ENCODE peak calls at places on chromosomes 6 and 20, in six cellular contexts. One of them, this sample, is unnamed.

GRCh38 chr6:88538130-88538706 is 372.1 kb upstream of the CNR1 start:
- DNase-seq in MM.1S: no peak
- DNase-seq in mammary epithelial cell: no peak
- DNase-seq in left ventricle myocardium inferior: no peak
- DNase-seq in heart left ventricle: no peak
- DNase-seq in keratinocyte: no peak
- DNase-seq in this sample: no peak

GRCh38 chr6:106426258-106426657 is 65.7 kb downstream of the CRYBG1 start:
- DNase-seq in MM.1S: no peak
- DNase-seq in mammary epithelial cell: no peak
- DNase-seq in left ventricle myocardium inferior: no peak
- DNase-seq in heart left ventricle: no peak
- DNase-seq in keratinocyte: no peak
- DNase-seq in this sample: no peak

GRCh38 chr20:36173451-36173933 is 19.0 kb downstream of the EPB41L1 start:
- DNase-seq in MM.1S: no peak
- DNase-seq in mammary epithelial cell: no peak
- DNase-seq in left ventricle myocardium inferior: no peak
- DNase-seq in heart left ventricle: no peak
- DNase-seq in keratinocyte: no peak
- DNase-seq in this sample: no peak

GRCh38 chr6:113813207-113813606 is 43.9 kb upstream of the MARCKS start:
- DNase-seq in MM.1S: no peak
- DNase-seq in mammary epithelial cell: peak; percentile 79
- DNase-seq in left ventricle myocardium inferior: no peak
- DNase-seq in heart left ventricle: no peak
- DNase-seq in keratinocyte: no peak
- DNase-seq in this sample: no peak

GRCh38 chr20:45873409-45874116 is 7.5 kb upstream of the ZSWIM1 start:
- DNase-seq in MM.1S: no peak
- DNase-seq in mammary epithelial cell: no peak
- DNase-seq in left ventricle myocardium inferior: no peak
- DNase-seq in heart left ventricle: no peak
- DNase-seq in keratinocyte: no peak
- DNase-seq in this sample: no peak

GRCh38 chr6:101226677-101227135 is 166.8 kb upstream of the GRIK2 start:
- DNase-seq in MM.1S: peak; percentile 29
- DNase-seq in mammary epithelial cell: peak; percentile 31
- DNase-seq in left ventricle myocardium inferior: no peak
- DNase-seq in heart left ventricle: no peak
- DNase-seq in keratinocyte: no peak
- DNase-seq in this sample: peak; percentile 32

GRCh38 chr6:159716247-159717086 is 10.8 kb upstream of the WTAP start:
- DNase-seq in MM.1S: no peak
- DNase-seq in mammary epithelial cell: peak; percentile 96
- DNase-seq in left ventricle myocardium inferior: no peak
- DNase-seq in heart left ventricle: no peak
- DNase-seq in keratinocyte: no peak
- DNase-seq in this sample: peak; percentile 83

GRCh38 chr6:50087231-50087954 is 37.7 kb upstream of the DEFB112 start:
- DNase-seq in MM.1S: no peak
- DNase-seq in mammary epithelial cell: peak; percentile 26
- DNase-seq in left ventricle myocardium inferior: no peak
- DNase-seq in heart left ventricle: no peak
- DNase-seq in keratinocyte: peak; percentile 25
- DNase-seq in this sample: peak; percentile 97

GRCh38 chr6:141521440-141521839 is 611.3 kb upstream of the GJE1 start:
- DNase-seq in MM.1S: no peak
- DNase-seq in mammary epithelial cell: peak; percentile 31
- DNase-seq in left ventricle myocardium inferior: no peak
- DNase-seq in heart left ventricle: no peak
- DNase-seq in keratinocyte: no peak
- DNase-seq in this sample: no peak

GRCh38 chr20:10427060-10427692 is 6.8 kb downstream of the MKKS start:
- DNase-seq in MM.1S: peak; percentile 57
- DNase-seq in mammary epithelial cell: peak; percentile 47
- DNase-seq in left ventricle myocardium inferior: peak; percentile 49
- DNase-seq in heart left ventricle: peak; percentile 62
- DNase-seq in keratinocyte: no peak
- DNase-seq in this sample: peak; percentile 31

GRCh38 chr20:34946661-34947060 is 8.9 kb downstream of the GSS start:
- DNase-seq in MM.1S: no peak
- DNase-seq in mammary epithelial cell: no peak
- DNase-seq in left ventricle myocardium inferior: no peak
- DNase-seq in heart left ventricle: no peak
- DNase-seq in keratinocyte: no peak
- DNase-seq in this sample: no peak

GRCh38 chr20:34947336-34947735 is 8.3 kb downstream of the GSS start:
- DNase-seq in MM.1S: no peak
- DNase-seq in mammary epithelial cell: no peak
- DNase-seq in left ventricle myocardium inferior: no peak
- DNase-seq in heart left ventricle: no peak
- DNase-seq in keratinocyte: no peak
- DNase-seq in this sample: no peak

GRCh38 chr20:34948030-34948429 is 7.6 kb downstream of the GSS start:
- DNase-seq in MM.1S: no peak
- DNase-seq in mammary epithelial cell: peak; percentile 67
- DNase-seq in left ventricle myocardium inferior: no peak
- DNase-seq in heart left ventricle: no peak
- DNase-seq in keratinocyte: no peak
- DNase-seq in this sample: no peak

GRCh38 chr20:34943808-34944568 is 11.6 kb downstream of the GSS start:
- DNase-seq in MM.1S: no peak
- DNase-seq in mammary epithelial cell: peak; percentile 92
- DNase-seq in left ventricle myocardium inferior: no peak
- DNase-seq in heart left ventricle: no peak
- DNase-seq in keratinocyte: no peak
- DNase-seq in this sample: peak; percentile 13

DNA sequence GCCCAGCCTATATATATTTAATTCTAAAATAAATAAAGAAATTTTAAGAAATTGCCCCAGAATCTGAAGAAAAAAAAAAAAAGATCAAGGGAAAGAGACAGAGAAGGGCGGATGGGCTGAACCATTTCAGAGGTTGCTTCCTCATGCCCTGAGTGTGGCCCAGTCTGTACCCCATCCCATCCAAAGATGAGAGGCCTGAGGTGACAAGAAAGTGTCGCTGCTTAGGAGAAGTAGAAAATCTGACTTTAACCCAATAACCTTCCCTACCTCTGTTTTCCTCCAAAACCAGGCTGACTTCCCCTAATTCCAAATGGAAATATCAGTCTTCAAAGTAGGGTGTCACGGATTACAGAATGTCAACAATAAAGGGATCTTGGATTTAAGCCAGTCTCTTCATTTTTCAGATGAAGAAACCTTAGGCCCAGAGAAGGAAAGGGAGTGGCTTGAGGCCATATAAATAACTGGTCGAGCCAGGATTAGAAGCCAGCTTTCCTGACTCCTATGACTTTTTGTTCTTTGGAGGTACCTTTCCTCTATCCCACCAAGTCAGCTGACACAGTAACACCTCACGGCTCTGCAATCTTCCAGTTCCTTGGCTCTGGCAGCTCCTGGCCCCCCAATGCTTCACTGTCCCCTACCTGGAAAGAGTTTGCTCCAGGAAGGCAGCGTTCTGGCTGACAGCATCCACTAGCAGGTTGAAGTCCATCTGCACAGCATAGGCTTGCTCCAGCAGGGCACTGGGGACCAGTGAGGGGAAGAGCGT is 10.1 kb downstream of the GSS start:
- DNase-seq in MM.1S: no peak
- DNase-seq in mammary epithelial cell: no peak
- DNase-seq in left ventricle myocardium inferior: no peak
- DNase-seq in heart left ventricle: no peak
- DNase-seq in keratinocyte: no peak
- DNase-seq in this sample: no peak
- H3K4me3 ChIP-seq in MM.1S: no peak overlapping the region
- H3K4me3 ChIP-seq in mammary epithelial cell: no peak overlapping the region
- H3K4me3 ChIP-seq in left ventricle myocardium inferior: no peak overlapping the region
- H3K4me3 ChIP-seq in heart left ventricle: no peak overlapping the region
- H3K4me3 ChIP-seq in keratinocyte: no peak overlapping the region
- H3K4me3 ChIP-seq in this sample: no peak overlapping the region

DNA sequence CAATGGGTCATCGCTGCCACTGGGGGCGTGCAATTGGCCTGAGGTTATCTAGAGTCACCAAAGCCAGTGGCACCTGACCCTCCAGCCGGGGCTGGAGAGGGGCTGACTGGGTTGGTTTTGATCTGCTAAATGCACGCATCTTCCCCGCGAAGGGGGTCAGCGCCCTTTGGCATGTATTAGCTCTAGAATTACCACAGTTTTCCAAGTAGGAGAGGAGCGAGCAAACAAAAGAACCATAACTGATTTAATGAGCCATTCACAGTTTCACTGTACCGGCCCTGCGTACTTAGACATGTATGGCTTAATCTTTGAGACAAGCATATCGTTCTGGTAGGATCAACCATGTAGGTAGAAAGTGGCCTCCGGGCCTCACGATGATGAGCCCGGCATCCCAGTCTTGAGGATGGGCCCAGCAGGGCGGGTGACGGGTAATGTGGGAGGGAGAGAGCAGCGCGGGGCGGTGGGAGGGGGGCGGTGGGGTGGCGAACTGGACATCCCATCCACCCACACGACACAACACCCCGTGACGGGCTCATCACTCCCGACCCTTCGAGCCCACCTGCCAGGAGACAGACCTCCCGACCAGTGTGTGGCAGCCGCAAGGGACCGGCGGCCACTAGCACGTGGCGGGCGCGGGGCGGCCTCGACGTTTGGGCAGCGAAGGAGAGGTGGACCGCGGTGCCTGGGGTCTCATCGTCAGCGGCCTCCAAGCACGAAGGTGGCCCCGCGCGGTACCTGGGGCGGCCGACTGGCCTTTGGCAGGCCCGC is 1957.5 kb upstream of the DEFB115 start:
- DNase-seq in MM.1S: no peak
- DNase-seq in mammary epithelial cell: no peak
- DNase-seq in left ventricle myocardium inferior: no peak
- DNase-seq in heart left ventricle: no peak
- DNase-seq in keratinocyte: no peak
- DNase-seq in this sample: no peak
- H3K9me3 ChIP-seq in MM.1S: no peaks in the 10 kb centered on the region
- H3K9me3 ChIP-seq in mammary epithelial cell: peaks cover 52% of the 10 kb centered on the region
- H3K9me3 ChIP-seq in left ventricle myocardium inferior: peaks cover 84% of the 10 kb centered on the region
- H3K9me3 ChIP-seq in heart left ventricle: no peaks in the 10 kb centered on the region
- H3K9me3 ChIP-seq in keratinocyte: peaks cover 25% of the 10 kb centered on the region
- H3K9me3 ChIP-seq in this sample: no peaks in the 10 kb centered on the region

GRCh38 chr20:3164043-3164762 is 4.5 kb upstream of the FASTKD5 start:
- DNase-seq in MM.1S: no peak
- DNase-seq in mammary epithelial cell: no peak
- DNase-seq in left ventricle myocardium inferior: no peak
- DNase-seq in heart left ventricle: no peak
- DNase-seq in keratinocyte: no peak
- DNase-seq in this sample: no peak

GRCh38 chr20:3166338-3166912 is 6.8 kb upstream of the FASTKD5 start:
- DNase-seq in MM.1S: no peak
- DNase-seq in mammary epithelial cell: no peak
- DNase-seq in left ventricle myocardium inferior: no peak
- DNase-seq in heart left ventricle: no peak
- DNase-seq in keratinocyte: no peak
- DNase-seq in this sample: no peak

GRCh38 chr20:3163099-3164042 is 3.7 kb upstream of the FASTKD5 start:
- DNase-seq in MM.1S: no peak
- DNase-seq in mammary epithelial cell: no peak
- DNase-seq in left ventricle myocardium inferior: no peak
- DNase-seq in heart left ventricle: peak; percentile 46
- DNase-seq in keratinocyte: no peak
- DNase-seq in this sample: no peak

GRCh38 chr20:3165473-3166337 is 6.0 kb upstream of the FASTKD5 start:
- DNase-seq in MM.1S: no peak
- DNase-seq in mammary epithelial cell: no peak
- DNase-seq in left ventricle myocardium inferior: peak; percentile 72
- DNase-seq in heart left ventricle: peak; percentile 82
- DNase-seq in keratinocyte: no peak
- DNase-seq in this sample: no peak

GRCh38 chr20:3164763-3165410 is 5.2 kb upstream of the FASTKD5 start:
- DNase-seq in MM.1S: no peak
- DNase-seq in mammary epithelial cell: no peak
- DNase-seq in left ventricle myocardium inferior: no peak
- DNase-seq in heart left ventricle: no peak
- DNase-seq in keratinocyte: no peak
- DNase-seq in this sample: no peak
- H3K4me3 ChIP-seq in MM.1S: no peak overlapping the region
- H3K4me3 ChIP-seq in mammary epithelial cell: no peak overlapping the region
- H3K4me3 ChIP-seq in left ventricle myocardium inferior: peak overlapping the region; percentile 49
- H3K4me3 ChIP-seq in heart left ventricle: peak overlapping the region; percentile 38
- H3K4me3 ChIP-seq in keratinocyte: no peak overlapping the region
- H3K4me3 ChIP-seq in this sample: no peak overlapping the region

DNA sequence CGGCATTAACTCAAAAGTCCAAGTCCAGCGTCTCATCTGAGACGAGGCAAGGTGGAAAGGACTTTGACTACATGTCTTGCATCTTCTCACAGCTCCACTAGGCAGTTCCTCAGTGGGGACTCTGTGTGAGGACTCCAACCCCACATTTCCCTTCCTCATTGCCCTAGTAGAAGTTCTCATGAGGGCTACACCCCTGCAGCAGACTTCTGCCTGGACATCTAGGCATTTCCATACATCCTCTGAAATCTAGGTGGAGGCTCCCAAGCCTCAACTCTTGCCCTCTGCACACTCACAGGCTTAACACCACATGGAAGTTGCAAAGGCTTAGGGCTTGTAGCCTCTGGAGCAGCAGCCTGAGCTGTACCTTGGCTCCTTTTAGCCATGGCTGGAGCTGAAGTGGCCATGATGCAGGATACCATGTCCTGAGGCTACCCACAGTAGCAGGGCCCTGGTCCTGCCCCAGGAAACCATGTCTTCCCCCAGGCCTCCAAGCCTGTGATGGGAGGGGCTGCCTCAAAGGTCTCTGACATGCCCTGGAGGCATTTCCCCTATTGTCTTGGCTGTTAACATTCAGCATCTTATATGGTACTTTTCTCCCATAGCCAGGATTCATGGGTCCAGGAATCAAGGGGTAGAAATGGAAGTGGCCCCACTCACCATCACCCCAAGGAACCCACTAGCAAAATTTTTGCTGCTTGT is 194.6 kb upstream of the KCNG1 start:
- DNase-seq in MM.1S: no peak
- DNase-seq in mammary epithelial cell: no peak
- DNase-seq in left ventricle myocardium inferior: no peak
- DNase-seq in heart left ventricle: no peak
- DNase-seq in keratinocyte: no peak
- DNase-seq in this sample: no peak
- H3K9me3 ChIP-seq in MM.1S: no peaks in the 10 kb centered on the region
- H3K9me3 ChIP-seq in mammary epithelial cell: peaks cover 3% of the 10 kb centered on the region
- H3K9me3 ChIP-seq in left ventricle myocardium inferior: peaks cover 8% of the 10 kb centered on the region
- H3K9me3 ChIP-seq in heart left ventricle: no peaks in the 10 kb centered on the region
- H3K9me3 ChIP-seq in keratinocyte: no peaks in the 10 kb centered on the region
- H3K9me3 ChIP-seq in this sample: peaks cover 16% of the 10 kb centered on the region

GRCh38 chr6:11043961-11044711 is at the start of gene ELOVL2:
- DNase-seq in MM.1S: peak; percentile 14
- DNase-seq in mammary epithelial cell: no peak
- DNase-seq in left ventricle myocardium inferior: peak; percentile 47
- DNase-seq in heart left ventricle: peak; percentile 49
- DNase-seq in keratinocyte: no peak
- DNase-seq in this sample: peak; percentile 75
- H3K4me3 ChIP-seq in MM.1S: peak within 1 kb of the TSS; percentile 38
- H3K4me3 ChIP-seq in mammary epithelial cell: no peak within 1 kb of the TSS
- H3K4me3 ChIP-seq in left ventricle myocardium inferior: peak within 1 kb of the TSS; percentile 71
- H3K4me3 ChIP-seq in heart left ventricle: peak within 1 kb of the TSS; percentile 65
- H3K4me3 ChIP-seq in keratinocyte: peak within 1 kb of the TSS; percentile 53
- H3K4me3 ChIP-seq in this sample: peak within 1 kb of the TSS; percentile 70

This sample was measured in MG63.